ENCODE peak calls at places on chromosomes 12 and 14, in seven cellular contexts. C, J, P, V, K, X and I are unnamed samples.

GRCh38 chr14:57617510-57617909 is 123.9 kb upstream of the CCDC198 start:
- DNase-seq in J (no peak), C (no peak), P (peak), K (no peak), X (no peak), V (peak), I (no peak)

GRCh38 chr12:12178545-12178944 is 88.3 kb downstream of the LRP6 start:
- DNase-seq in K (no peak), C (no peak), V (no peak), J (no peak), X (no peak), P (no peak), I (no peak)

GRCh38 chr14:76876076-76876475 is 49.9 kb downstream of the LRRC74A start:
- DNase-seq in X (peak), C (peak), V (peak), K (no peak), P (peak), J (peak), I (no peak)

GRCh38 chr12:84912191-84913142 is at the start of gene SLC6A15:
- DNase-seq in V (no peak), K (peak), J (peak), P (peak), X (no peak), C (peak), I (no peak)

GRCh38 chr14:34348592-34348991 is 113.4 kb downstream of the SPTSSA start:
- DNase-seq in P (no peak), J (no peak), X (no peak), K (no peak), V (no peak), C (no peak), I (no peak)

GRCh38 chr12:100661300-100661951 is 87.9 kb downstream of the GAS2L3 start:
- DNase-seq in X (no peak), P (no peak), V (no peak), J (no peak), K (no peak), C (no peak), I (no peak)

GRCh38 chr12:21026302-21026701 is 104.7 kb upstream of the SLCO1B1 start:
- DNase-seq in K (no peak), P (no peak), X (no peak), C (no peak), V (no peak), J (no peak), I (no peak)

GRCh38 chr14:69842671-69843407 is 36.4 kb upstream of the SMOC1 start:
- DNase-seq in P (no peak), J (no peak), K (no peak), C (no peak), X (no peak), V (no peak), I (no peak)

GRCh38 chr12:24759155-24759554 is 189.7 kb downstream of the BCAT1 start:
- DNase-seq in X (no peak), P (peak), J (no peak), K (no peak), V (no peak), C (no peak), I (no peak)

DNA sequence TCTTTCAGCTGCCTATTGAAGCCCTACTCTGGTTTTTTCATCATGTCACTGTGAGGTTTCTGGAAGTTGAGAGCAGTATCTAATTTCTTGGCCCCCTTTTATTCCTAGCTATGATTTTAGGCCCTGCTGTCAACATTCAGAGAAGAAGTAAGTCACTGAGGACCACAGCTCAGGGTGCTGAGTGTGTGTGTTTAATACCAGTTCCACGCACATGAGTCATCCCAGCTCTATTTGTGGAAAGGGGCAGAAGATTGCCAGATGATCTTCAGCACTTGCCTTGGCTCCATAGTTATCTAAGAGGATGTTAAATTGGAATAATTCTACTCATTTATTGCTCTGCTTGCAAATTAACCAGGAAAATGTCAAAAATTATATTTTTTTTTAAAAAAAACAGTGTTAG is 65.5 kb upstream of the SLC38A4 start:
- DNase-seq in X (no peak), V (no peak), J (no peak), C (no peak), K (no peak), P (no peak), I (no peak)
- H3K4me3 ChIP-seq in X (no peak), V (no peak), J (no peak), C (no peak), K (no peak), P (no peak), I (no peak)

GRCh38 chr14:61139006-61139599 is 142.0 kb downstream of the TMEM30B start:
- DNase-seq in C (no peak), V (no peak), X (no peak), J (no peak), P (no peak), K (no peak), I (no peak)
- TF ChIP-seq CTCF in C (no peak), V (no peak), X (no peak), J (no peak), P (no peak), K (no peak), I (no peak)

DNA sequence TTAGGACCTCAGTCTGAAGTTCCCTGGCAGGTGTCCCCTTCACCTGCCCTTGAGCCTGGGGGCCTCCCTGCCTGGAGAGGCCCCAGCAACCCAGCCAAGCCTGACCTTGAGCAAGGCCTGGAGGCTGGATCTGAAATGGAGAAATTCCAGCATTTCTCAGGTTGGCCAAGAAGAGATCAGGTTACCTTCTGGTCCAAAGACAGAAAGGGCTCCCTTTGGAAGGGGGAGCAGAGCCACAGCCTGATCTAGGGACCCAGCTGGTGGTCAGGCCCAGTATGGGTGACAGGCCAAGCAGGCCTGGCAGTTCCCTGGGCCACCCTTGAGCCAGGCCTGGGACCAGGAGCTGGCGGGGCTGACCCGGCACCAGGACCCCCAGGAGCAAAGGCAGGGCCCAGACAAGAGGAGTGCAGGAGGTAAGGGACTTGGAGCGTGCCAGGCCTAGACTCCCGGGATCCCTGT is 82.8 kb downstream of the TNFAIP2 start:
- DNase-seq in V (no peak), P (no peak), K (no peak), J (peak), C (no peak), X (no peak), I (no peak)
- H3K4me3 ChIP-seq in V (no peak), P (peak), K (peak), J (no peak), C (no peak), X (no peak), I (no peak)

GRCh38 chr12:121443193-121443829 is 43.4 kb downstream of the RNF34 start:
- DNase-seq in J (peak), V (no peak), C (peak), K (peak), P (peak), X (peak), I (no peak)
- TF ChIP-seq CTCF in J (peak), V (peak), C (peak), K (peak), P (peak), X (peak), I (peak)

GRCh38 chr12:48924617-48925217 is 575 bp downstream of the FKBP11 start:
- DNase-seq in K (peak), V (no peak), C (no peak), P (peak), X (no peak), J (peak), I (peak)

GRCh38 chr12:48929551-48929950 is 4.3 kb upstream of the FKBP11 start:
- DNase-seq in X (no peak), J (no peak), K (no peak), P (no peak), C (no peak), V (no peak), I (no peak)

GRCh38 chr12:48927261-48927660 is 2.0 kb upstream of the FKBP11 start:
- DNase-seq in P (no peak), K (no peak), X (no peak), C (no peak), V (no peak), J (no peak), I (no peak)

GRCh38 chr12:48923117-48923516 is 2.2 kb downstream of the FKBP11 start:
- DNase-seq in K (no peak), X (no peak), J (no peak), V (no peak), P (no peak), C (no peak), I (no peak)

GRCh38 chr12:48925218-48925871 is at the start of gene FKBP11:
- DNase-seq in K (peak), P (peak), C (no peak), J (peak), V (no peak), X (no peak), I (peak)
- H3K4me3 ChIP-seq in K (peak), P (peak), C (peak), J (peak), V (peak), X (peak), I (peak)

DNA sequence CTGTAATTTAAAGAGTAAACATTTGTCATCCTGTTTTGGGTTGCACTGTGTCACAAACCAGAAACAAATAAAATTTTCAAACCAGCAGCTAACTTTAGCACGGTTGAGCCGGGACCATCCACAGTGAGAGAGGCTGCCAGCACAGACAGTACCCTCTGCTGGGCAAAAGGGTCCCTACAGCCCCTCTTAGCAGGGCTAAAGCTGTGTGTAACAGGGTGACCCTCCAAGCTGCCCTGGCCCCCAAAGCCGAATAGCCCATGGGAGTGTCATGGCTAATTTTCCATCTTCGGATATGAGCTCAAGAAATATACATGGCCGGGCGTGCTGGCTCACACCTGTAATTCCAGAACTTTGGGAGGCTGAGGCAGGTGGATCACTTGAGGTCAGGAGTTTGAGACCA is 157.1 kb upstream of the GRIN2B start:
- DNase-seq in X (no peak), C (no peak), K (no peak), V (no peak), J (no peak), P (peak), I (no peak)
- TF ChIP-seq CTCF in X (peak), C (no peak), K (no peak), V (peak), J (no peak), P (peak), I (peak)

DNA sequence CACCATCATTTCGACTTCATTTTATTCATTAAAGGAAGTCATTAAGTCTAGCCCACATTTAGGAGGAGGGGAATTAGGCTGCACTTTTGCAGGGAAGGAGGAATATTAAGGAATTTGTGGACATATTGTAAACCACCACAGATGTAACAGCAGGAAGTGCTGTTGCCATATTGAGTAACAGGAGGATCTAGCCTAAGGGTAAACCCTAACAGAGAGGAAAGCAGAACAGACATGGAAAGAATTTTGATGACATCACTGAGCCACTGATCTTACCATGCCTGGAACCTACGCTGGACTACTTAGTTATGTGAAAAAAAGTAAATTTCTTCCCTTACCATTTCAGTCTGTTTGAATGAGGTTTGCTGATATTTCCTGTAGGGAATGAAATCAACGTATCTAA is 100.7 kb upstream of the ATF7IP start:
- DNase-seq in J (no peak), P (no peak), K (no peak), C (no peak), V (no peak), X (no peak), I (no peak)
- H3K4me3 ChIP-seq in J (no peak), P (no peak), K (no peak), C (no peak), V (no peak), X (no peak), I (no peak)